ENCODE peak calls at places on chromosomes 7 and 10, in seven cellular contexts. One of them, this sample, is unnamed.

GRCh38 chr7:149216402-149216801 is 21.1 kb downstream of the ZNF282 start:
- DNase-seq in transverse colon: no peak
- DNase-seq in A549: no peak
- DNase-seq in spleen: no peak
- DNase-seq in GM12878: no peak
- DNase-seq in tibial nerve: no peak
- DNase-seq in breast epithelium: no peak
- DNase-seq in this sample: no peak

GRCh38 chr10:119549247-119549999 is 6.9 kb upstream of the RGS10 start:
- DNase-seq in transverse colon: no peak
- DNase-seq in A549: no peak
- DNase-seq in spleen: no peak
- DNase-seq in GM12878: no peak
- DNase-seq in tibial nerve: no peak
- DNase-seq in breast epithelium: no peak
- DNase-seq in this sample: no peak

GRCh38 chr7:94394399-94395140 is at the start of gene COL1A2:
- DNase-seq in transverse colon: peak; percentile 48
- DNase-seq in A549: no peak
- DNase-seq in spleen: peak; percentile 77
- DNase-seq in GM12878: no peak
- DNase-seq in tibial nerve: peak; percentile 75
- DNase-seq in breast epithelium: peak; percentile 51
- DNase-seq in this sample: peak; percentile 63

GRCh38 chr7:64314493-64315020 is 796 bp downstream of the ZNF736 start:
- DNase-seq in transverse colon: no peak
- DNase-seq in A549: no peak
- DNase-seq in spleen: peak; percentile 75
- DNase-seq in GM12878: no peak
- DNase-seq in tibial nerve: no peak
- DNase-seq in breast epithelium: no peak
- DNase-seq in this sample: no peak

GRCh38 chr10:6128591-6129383 is 40.0 kb downstream of the RBM17 start:
- DNase-seq in transverse colon: no peak
- DNase-seq in A549: no peak
- DNase-seq in spleen: no peak
- DNase-seq in GM12878: no peak
- DNase-seq in tibial nerve: no peak
- DNase-seq in breast epithelium: no peak
- DNase-seq in this sample: no peak

GRCh38 chr10:129033354-129033729 is 433.7 kb upstream of the MGMT start:
- DNase-seq in transverse colon: no peak
- DNase-seq in A549: no peak
- DNase-seq in spleen: no peak
- DNase-seq in GM12878: no peak
- DNase-seq in tibial nerve: no peak
- DNase-seq in breast epithelium: no peak
- DNase-seq in this sample: no peak

GRCh38 chr10:98252451-98252850 is 15.5 kb downstream of the LOXL4 start:
- DNase-seq in transverse colon: no peak
- DNase-seq in A549: no peak
- DNase-seq in spleen: no peak
- DNase-seq in GM12878: no peak
- DNase-seq in tibial nerve: no peak
- DNase-seq in breast epithelium: no peak
- DNase-seq in this sample: no peak

GRCh38 chr10:94416896-94417295 is 14.6 kb downstream of the TBC1D12 start:
- DNase-seq in transverse colon: no peak
- DNase-seq in A549: no peak
- DNase-seq in spleen: no peak
- DNase-seq in GM12878: no peak
- DNase-seq in tibial nerve: no peak
- DNase-seq in breast epithelium: no peak
- DNase-seq in this sample: no peak

GRCh38 chr10:117616179-117616578 is 73.6 kb downstream of the EMX2 start:
- DNase-seq in transverse colon: no peak
- DNase-seq in A549: no peak
- DNase-seq in spleen: no peak
- DNase-seq in GM12878: peak; percentile 23
- DNase-seq in tibial nerve: no peak
- DNase-seq in breast epithelium: no peak
- DNase-seq in this sample: no peak

GRCh38 chr10:48626986-48627731 is 22.3 kb upstream of the ARHGAP22 start:
- DNase-seq in transverse colon: no peak
- DNase-seq in A549: no peak
- DNase-seq in spleen: no peak
- DNase-seq in GM12878: no peak
- DNase-seq in tibial nerve: no peak
- DNase-seq in breast epithelium: no peak
- DNase-seq in this sample: no peak

GRCh38 chr10:121696854-121697253 is 98.6 kb upstream of the FGFR2 start:
- DNase-seq in transverse colon: peak; percentile 49
- DNase-seq in A549: peak; percentile 35
- DNase-seq in spleen: no peak
- DNase-seq in GM12878: no peak
- DNase-seq in tibial nerve: no peak
- DNase-seq in breast epithelium: no peak
- DNase-seq in this sample: no peak

GRCh38 chr7:107594961-107595737 is 15.1 kb downstream of the BCAP29 start:
- DNase-seq in transverse colon: no peak
- DNase-seq in A549: peak; percentile 22
- DNase-seq in spleen: no peak
- DNase-seq in GM12878: no peak
- DNase-seq in tibial nerve: no peak
- DNase-seq in breast epithelium: no peak
- DNase-seq in this sample: no peak

GRCh38 chr7:152847491-152847890 is 87.9 kb downstream of the ACTR3B start:
- DNase-seq in transverse colon: no peak
- DNase-seq in A549: no peak
- DNase-seq in spleen: no peak
- DNase-seq in GM12878: no peak
- DNase-seq in tibial nerve: no peak
- DNase-seq in breast epithelium: no peak
- DNase-seq in this sample: no peak

GRCh38 chr7:103074519-103075336 is at the start of the genes ARMC10 and FBXL13:
- DNase-seq in transverse colon: peak; percentile 92
- DNase-seq in A549: peak; percentile 92
- DNase-seq in spleen: peak; percentile 98
- DNase-seq in GM12878: peak; percentile 46
- DNase-seq in tibial nerve: peak; percentile 81
- DNase-seq in breast epithelium: peak; percentile 85
- DNase-seq in this sample: peak; percentile 96
- TF ChIP-seq POLR2A in transverse colon: peak; percentile 53
- TF ChIP-seq POLR2A in A549: peak; percentile 87
- TF ChIP-seq POLR2A in spleen: no peak
- TF ChIP-seq POLR2A in GM12878: peak; percentile 91
- TF ChIP-seq POLR2A in tibial nerve: peak; percentile 62
- TF ChIP-seq POLR2A in breast epithelium: no peak
- TF ChIP-seq POLR2A in this sample: peak; percentile 32

DNA sequence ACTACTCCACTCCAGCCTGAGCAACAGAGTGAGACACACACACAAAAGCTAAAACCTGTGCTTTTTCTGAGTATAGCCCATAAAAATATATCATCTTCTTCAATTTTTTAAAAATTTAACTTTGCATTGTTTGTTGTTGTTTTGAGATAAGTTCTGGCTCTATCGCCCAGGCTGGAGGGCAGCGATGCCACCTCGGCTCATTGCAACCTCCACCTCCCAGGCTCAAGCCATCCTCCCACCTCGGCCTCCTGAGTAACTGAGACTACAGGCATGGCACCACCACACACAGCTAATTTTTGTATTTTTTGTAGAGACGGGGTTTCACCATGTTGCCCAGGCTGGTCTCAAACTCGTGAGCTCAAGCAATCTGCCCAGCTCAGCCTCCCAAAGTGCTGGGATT is 14.3 kb upstream of the TLX1 start:
- DNase-seq in transverse colon: no peak
- DNase-seq in A549: no peak
- DNase-seq in spleen: peak; percentile 44
- DNase-seq in GM12878: no peak
- DNase-seq in tibial nerve: no peak
- DNase-seq in breast epithelium: no peak
- DNase-seq in this sample: no peak
- H3K27ac ChIP-seq in transverse colon: no peak overlapping the region
- H3K27ac ChIP-seq in A549: no peak overlapping the region
- H3K27ac ChIP-seq in spleen: no peak overlapping the region
- H3K27ac ChIP-seq in GM12878: no peak overlapping the region
- H3K27ac ChIP-seq in tibial nerve: no peak overlapping the region
- H3K27ac ChIP-seq in breast epithelium: no peak overlapping the region
- H3K27ac ChIP-seq in this sample: no peak overlapping the region

GRCh38 chr7:87876040-87876758 is at the start of the genes DBF4 and SLC25A40:
- DNase-seq in transverse colon: peak; percentile 98
- DNase-seq in A549: peak; percentile 96
- DNase-seq in spleen: peak; percentile 99
- DNase-seq in GM12878: peak; percentile 86
- DNase-seq in tibial nerve: peak; percentile 86
- DNase-seq in breast epithelium: peak; percentile 90
- DNase-seq in this sample: peak; percentile 93
- TF ChIP-seq POLR2A in transverse colon: peak; percentile 81
- TF ChIP-seq POLR2A in A549: peak; percentile 59
- TF ChIP-seq POLR2A in spleen: peak; percentile 73
- TF ChIP-seq POLR2A in GM12878: peak; percentile 91
- TF ChIP-seq POLR2A in tibial nerve: peak; percentile 55
- TF ChIP-seq POLR2A in breast epithelium: no peak
- TF ChIP-seq POLR2A in this sample: peak; percentile 71

DNA sequence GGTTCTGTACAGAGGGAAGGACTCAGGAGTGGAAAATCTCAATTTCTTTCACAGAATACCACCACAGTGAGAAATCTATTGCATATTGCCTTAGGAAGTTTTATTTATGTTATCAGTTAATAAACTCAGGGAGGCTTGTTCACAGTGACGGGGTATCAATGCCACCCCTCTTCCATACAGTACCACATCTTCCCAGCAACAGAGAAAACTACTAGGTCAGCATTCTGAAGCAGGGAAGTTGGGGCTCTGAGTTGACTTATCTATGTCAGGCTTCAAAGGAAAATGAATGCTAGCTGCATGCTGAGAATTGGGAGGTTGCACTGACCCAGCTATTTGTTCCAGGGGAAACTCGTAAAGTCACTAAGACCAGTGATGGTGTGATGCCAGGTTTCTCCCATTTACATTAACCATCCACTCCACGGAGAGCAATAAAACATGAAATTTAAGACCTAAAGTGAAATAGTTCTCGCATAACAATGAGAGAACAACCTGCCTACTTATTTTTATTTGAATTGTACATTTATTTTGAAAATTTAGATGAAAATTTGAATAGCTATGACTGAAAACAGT is 266.7 kb downstream of the RNLS start:
- DNase-seq in transverse colon: no peak
- DNase-seq in A549: no peak
- DNase-seq in spleen: no peak
- DNase-seq in GM12878: no peak
- DNase-seq in tibial nerve: no peak
- DNase-seq in breast epithelium: no peak
- DNase-seq in this sample: no peak
- H3K27ac ChIP-seq in transverse colon: no peak overlapping the region
- H3K27ac ChIP-seq in A549: no peak overlapping the region
- H3K27ac ChIP-seq in spleen: no peak overlapping the region
- H3K27ac ChIP-seq in GM12878: no peak overlapping the region
- H3K27ac ChIP-seq in tibial nerve: no peak overlapping the region
- H3K27ac ChIP-seq in breast epithelium: no peak overlapping the region
- H3K27ac ChIP-seq in this sample: no peak overlapping the region

This sample was measured in Peyer's patch.